ENCODE peak calls at places on chromosome 11, in eight cellular contexts. One of them, this sample, is unnamed.

GRCh38 chr11:103736986-103737622 is 299.3 kb upstream of the DDI1 start:
- DNase-seq in A549: no peak
- DNase-seq in right atrium auricular region: no peak
- DNase-seq in naive thymus-derived CD4-positive, alpha-beta T cell: no peak
- DNase-seq in uterus: no peak
- DNase-seq in spleen: no peak
- DNase-seq in effector memory CD4-positive, alpha-beta T cell: no peak
- DNase-seq in CD4-positive, alpha-beta T cell: no peak
- DNase-seq in this sample: no peak

GRCh38 chr11:117823294-117823940 is 1.1 kb downstream of the FXYD2 start:
- DNase-seq in A549: peak; percentile 25
- DNase-seq in right atrium auricular region: no peak
- DNase-seq in naive thymus-derived CD4-positive, alpha-beta T cell: no peak
- DNase-seq in uterus: peak; percentile 18
- DNase-seq in spleen: peak; percentile 79
- DNase-seq in effector memory CD4-positive, alpha-beta T cell: no peak
- DNase-seq in CD4-positive, alpha-beta T cell: no peak
- DNase-seq in this sample: peak; percentile 70

GRCh38 chr11:78715639-78716311 is 141.1 kb upstream of the NARS2 start:
- DNase-seq in A549: peak; percentile 65
- DNase-seq in right atrium auricular region: no peak
- DNase-seq in naive thymus-derived CD4-positive, alpha-beta T cell: no peak
- DNase-seq in uterus: no peak
- DNase-seq in spleen: no peak
- DNase-seq in effector memory CD4-positive, alpha-beta T cell: no peak
- DNase-seq in CD4-positive, alpha-beta T cell: peak; percentile 1
- DNase-seq in this sample: no peak

GRCh38 chr11:94151903-94152677 is 23.4 kb downstream of the PANX1 start:
- DNase-seq in A549: peak; percentile 62
- DNase-seq in right atrium auricular region: peak; percentile 74
- DNase-seq in naive thymus-derived CD4-positive, alpha-beta T cell: no peak
- DNase-seq in uterus: no peak
- DNase-seq in spleen: no peak
- DNase-seq in effector memory CD4-positive, alpha-beta T cell: no peak
- DNase-seq in CD4-positive, alpha-beta T cell: no peak
- DNase-seq in this sample: no peak

GRCh38 chr11:59615132-59615636 is 390 bp downstream of the OSBP start:
- DNase-seq in A549: peak; percentile 39
- DNase-seq in right atrium auricular region: peak; percentile 63
- DNase-seq in naive thymus-derived CD4-positive, alpha-beta T cell: no peak
- DNase-seq in uterus: peak; percentile 52
- DNase-seq in spleen: peak; percentile 92
- DNase-seq in effector memory CD4-positive, alpha-beta T cell: peak; percentile 61
- DNase-seq in CD4-positive, alpha-beta T cell: peak; percentile 68
- DNase-seq in this sample: peak; percentile 68

GRCh38 chr11:9109858-9110731 is 18.7 kb upstream of the SCUBE2 start:
- DNase-seq in A549: no peak
- DNase-seq in right atrium auricular region: no peak
- DNase-seq in naive thymus-derived CD4-positive, alpha-beta T cell: no peak
- DNase-seq in uterus: no peak
- DNase-seq in spleen: no peak
- DNase-seq in effector memory CD4-positive, alpha-beta T cell: no peak
- DNase-seq in CD4-positive, alpha-beta T cell: no peak
- DNase-seq in this sample: no peak

GRCh38 chr11:64224151-64224890 is 1.7 kb downstream of the TRPT1 start:
- DNase-seq in A549: no peak
- DNase-seq in right atrium auricular region: no peak
- DNase-seq in naive thymus-derived CD4-positive, alpha-beta T cell: no peak
- DNase-seq in uterus: peak; percentile 19
- DNase-seq in spleen: peak; percentile 84
- DNase-seq in effector memory CD4-positive, alpha-beta T cell: no peak
- DNase-seq in CD4-positive, alpha-beta T cell: no peak
- DNase-seq in this sample: no peak

GRCh38 chr11:520428-521178 is 13.6 kb upstream of the RNH1 start:
- DNase-seq in A549: no peak
- DNase-seq in right atrium auricular region: no peak
- DNase-seq in naive thymus-derived CD4-positive, alpha-beta T cell: no peak
- DNase-seq in uterus: no peak
- DNase-seq in spleen: no peak
- DNase-seq in effector memory CD4-positive, alpha-beta T cell: no peak
- DNase-seq in CD4-positive, alpha-beta T cell: no peak
- DNase-seq in this sample: no peak

GRCh38 chr11:34603129-34604001 is 17.5 kb upstream of the EHF start:
- DNase-seq in A549: no peak
- DNase-seq in right atrium auricular region: no peak
- DNase-seq in naive thymus-derived CD4-positive, alpha-beta T cell: no peak
- DNase-seq in uterus: no peak
- DNase-seq in spleen: no peak
- DNase-seq in effector memory CD4-positive, alpha-beta T cell: no peak
- DNase-seq in CD4-positive, alpha-beta T cell: no peak
- DNase-seq in this sample: no peak

GRCh38 chr11:76700177-76701100 is 29.9 kb upstream of the LRRC32 start:
- DNase-seq in A549: peak; percentile 64
- DNase-seq in right atrium auricular region: no peak
- DNase-seq in naive thymus-derived CD4-positive, alpha-beta T cell: no peak
- DNase-seq in uterus: peak; percentile 82
- DNase-seq in spleen: peak; percentile 49
- DNase-seq in effector memory CD4-positive, alpha-beta T cell: no peak
- DNase-seq in CD4-positive, alpha-beta T cell: no peak
- DNase-seq in this sample: no peak

GRCh38 chr11:29623144-29623722 is 393.6 kb downstream of the KCNA4 start:
- DNase-seq in A549: no peak
- DNase-seq in right atrium auricular region: no peak
- DNase-seq in naive thymus-derived CD4-positive, alpha-beta T cell: no peak
- DNase-seq in uterus: no peak
- DNase-seq in spleen: no peak
- DNase-seq in effector memory CD4-positive, alpha-beta T cell: no peak
- DNase-seq in CD4-positive, alpha-beta T cell: no peak
- DNase-seq in this sample: no peak

GRCh38 chr11:69832561-69833413 is 13.6 kb upstream of the FGF3 start:
- DNase-seq in A549: no peak
- DNase-seq in right atrium auricular region: no peak
- DNase-seq in naive thymus-derived CD4-positive, alpha-beta T cell: no peak
- DNase-seq in uterus: no peak
- DNase-seq in spleen: peak; percentile 32
- DNase-seq in effector memory CD4-positive, alpha-beta T cell: no peak
- DNase-seq in CD4-positive, alpha-beta T cell: no peak
- DNase-seq in this sample: no peak

GRCh38 chr11:66015094-66015881 is 3.5 kb downstream of the CST6 start:
- DNase-seq in A549: no peak
- DNase-seq in right atrium auricular region: no peak
- DNase-seq in naive thymus-derived CD4-positive, alpha-beta T cell: no peak
- DNase-seq in uterus: no peak
- DNase-seq in spleen: no peak
- DNase-seq in effector memory CD4-positive, alpha-beta T cell: no peak
- DNase-seq in CD4-positive, alpha-beta T cell: no peak
- DNase-seq in this sample: no peak

GRCh38 chr11:46377831-46378230 is 3.6 kb upstream of the MDK start:
- DNase-seq in A549: no peak
- DNase-seq in right atrium auricular region: no peak
- DNase-seq in naive thymus-derived CD4-positive, alpha-beta T cell: no peak
- DNase-seq in uterus: no peak
- DNase-seq in spleen: no peak
- DNase-seq in effector memory CD4-positive, alpha-beta T cell: no peak
- DNase-seq in CD4-positive, alpha-beta T cell: no peak
- DNase-seq in this sample: no peak

GRCh38 chr11:67423891-67424613 is 4.2 kb upstream of the RPS6KB2 start:
- DNase-seq in A549: no peak
- DNase-seq in right atrium auricular region: no peak
- DNase-seq in naive thymus-derived CD4-positive, alpha-beta T cell: no peak
- DNase-seq in uterus: no peak
- DNase-seq in spleen: no peak
- DNase-seq in effector memory CD4-positive, alpha-beta T cell: no peak
- DNase-seq in CD4-positive, alpha-beta T cell: no peak
- DNase-seq in this sample: no peak

GRCh38 chr11:103541186-103541795 is 432.1 kb downstream of the DYNC2H1 start:
- DNase-seq in A549: peak; percentile 38
- DNase-seq in right atrium auricular region: no peak
- DNase-seq in naive thymus-derived CD4-positive, alpha-beta T cell: no peak
- DNase-seq in uterus: no peak
- DNase-seq in spleen: no peak
- DNase-seq in effector memory CD4-positive, alpha-beta T cell: no peak
- DNase-seq in CD4-positive, alpha-beta T cell: no peak
- DNase-seq in this sample: no peak

GRCh38 chr11:115869780-115870431 is 365.7 kb upstream of the CADM1 start:
- DNase-seq in A549: peak; percentile 7
- DNase-seq in right atrium auricular region: no peak
- DNase-seq in naive thymus-derived CD4-positive, alpha-beta T cell: no peak
- DNase-seq in uterus: no peak
- DNase-seq in spleen: no peak
- DNase-seq in effector memory CD4-positive, alpha-beta T cell: no peak
- DNase-seq in CD4-positive, alpha-beta T cell: no peak
- DNase-seq in this sample: no peak

GRCh38 chr11:12199231-12199948 is 89.0 kb downstream of the MICAL2 start:
- DNase-seq in A549: no peak
- DNase-seq in right atrium auricular region: no peak
- DNase-seq in naive thymus-derived CD4-positive, alpha-beta T cell: no peak
- DNase-seq in uterus: no peak
- DNase-seq in spleen: no peak
- DNase-seq in effector memory CD4-positive, alpha-beta T cell: no peak
- DNase-seq in CD4-positive, alpha-beta T cell: no peak
- DNase-seq in this sample: no peak

GRCh38 chr11:15923169-15923568 is 433.2 kb downstream of the SOX6 start:
- DNase-seq in A549: no peak
- DNase-seq in right atrium auricular region: no peak
- DNase-seq in naive thymus-derived CD4-positive, alpha-beta T cell: no peak
- DNase-seq in uterus: no peak
- DNase-seq in spleen: no peak
- DNase-seq in effector memory CD4-positive, alpha-beta T cell: no peak
- DNase-seq in CD4-positive, alpha-beta T cell: no peak
- DNase-seq in this sample: no peak

GRCh38 chr11:15970506-15971214 is 385.7 kb downstream of the SOX6 start:
- DNase-seq in A549: no peak
- DNase-seq in right atrium auricular region: no peak
- DNase-seq in naive thymus-derived CD4-positive, alpha-beta T cell: no peak
- DNase-seq in uterus: no peak
- DNase-seq in spleen: no peak
- DNase-seq in effector memory CD4-positive, alpha-beta T cell: no peak
- DNase-seq in CD4-positive, alpha-beta T cell: no peak
- DNase-seq in this sample: no peak

GRCh38 chr11:93740031-93740801 is 1.1 kb downstream of the TAF1D start:
- DNase-seq in A549: peak; percentile 25
- DNase-seq in right atrium auricular region: no peak
- DNase-seq in naive thymus-derived CD4-positive, alpha-beta T cell: no peak
- DNase-seq in uterus: no peak
- DNase-seq in spleen: peak; percentile 78
- DNase-seq in effector memory CD4-positive, alpha-beta T cell: peak; percentile 8
- DNase-seq in CD4-positive, alpha-beta T cell: peak; percentile 6
- DNase-seq in this sample: no peak

GRCh38 chr11:17846852-17847453 is 112.4 kb downstream of the KCNC1 start:
- DNase-seq in A549: peak; percentile 17
- DNase-seq in right atrium auricular region: no peak
- DNase-seq in naive thymus-derived CD4-positive, alpha-beta T cell: no peak
- DNase-seq in uterus: no peak
- DNase-seq in spleen: no peak
- DNase-seq in effector memory CD4-positive, alpha-beta T cell: no peak
- DNase-seq in CD4-positive, alpha-beta T cell: no peak
- DNase-seq in this sample: no peak

GRCh38 chr11:117600261-117600783 is 196.7 kb downstream of the DSCAML1 start:
- DNase-seq in A549: no peak
- DNase-seq in right atrium auricular region: no peak
- DNase-seq in naive thymus-derived CD4-positive, alpha-beta T cell: no peak
- DNase-seq in uterus: no peak
- DNase-seq in spleen: no peak
- DNase-seq in effector memory CD4-positive, alpha-beta T cell: no peak
- DNase-seq in CD4-positive, alpha-beta T cell: no peak
- DNase-seq in this sample: no peak

GRCh38 chr11:22244986-22245592 is 52.2 kb downstream of the ANO5 start:
- DNase-seq in A549: peak; percentile 45
- DNase-seq in right atrium auricular region: peak; percentile 62
- DNase-seq in naive thymus-derived CD4-positive, alpha-beta T cell: no peak
- DNase-seq in uterus: no peak
- DNase-seq in spleen: no peak
- DNase-seq in effector memory CD4-positive, alpha-beta T cell: no peak
- DNase-seq in CD4-positive, alpha-beta T cell: no peak
- DNase-seq in this sample: no peak

GRCh38 chr11:45262900-45263299 is 23.2 kb downstream of the SYT13 start:
- DNase-seq in A549: no peak
- DNase-seq in right atrium auricular region: no peak
- DNase-seq in naive thymus-derived CD4-positive, alpha-beta T cell: no peak
- DNase-seq in uterus: no peak
- DNase-seq in spleen: no peak
- DNase-seq in effector memory CD4-positive, alpha-beta T cell: no peak
- DNase-seq in CD4-positive, alpha-beta T cell: no peak
- DNase-seq in this sample: no peak

GRCh38 chr11:48683226-48683720 is 194.7 kb downstream of the OR4A47 start:
- DNase-seq in A549: no peak
- DNase-seq in right atrium auricular region: no peak
- DNase-seq in naive thymus-derived CD4-positive, alpha-beta T cell: no peak
- DNase-seq in uterus: no peak
- DNase-seq in spleen: peak; percentile 16
- DNase-seq in effector memory CD4-positive, alpha-beta T cell: no peak
- DNase-seq in CD4-positive, alpha-beta T cell: no peak
- DNase-seq in this sample: no peak
- H3K9me3 ChIP-seq in A549: no peaks in the 10 kb centered on the region
- H3K9me3 ChIP-seq in right atrium auricular region: peaks cover 25% of the 10 kb centered on the region
- H3K9me3 ChIP-seq in naive thymus-derived CD4-positive, alpha-beta T cell: no peaks in the 10 kb centered on the region
- H3K9me3 ChIP-seq in uterus: peaks cover 3% of the 10 kb centered on the region
- H3K9me3 ChIP-seq in spleen: peaks cover 2% of the 10 kb centered on the region
- H3K9me3 ChIP-seq in effector memory CD4-positive, alpha-beta T cell: no peaks in the 10 kb centered on the region
- H3K9me3 ChIP-seq in CD4-positive, alpha-beta T cell: peaks cover 13% of the 10 kb centered on the region
- H3K9me3 ChIP-seq in this sample: no peaks in the 10 kb centered on the region

GRCh38 chr11:55457641-55458040 is 89.9 kb downstream of the OR4A15 start:
- DNase-seq in A549: no peak
- DNase-seq in right atrium auricular region: no peak
- DNase-seq in naive thymus-derived CD4-positive, alpha-beta T cell: no peak
- DNase-seq in uterus: no peak
- DNase-seq in spleen: no peak
- DNase-seq in effector memory CD4-positive, alpha-beta T cell: no peak
- DNase-seq in CD4-positive, alpha-beta T cell: no peak
- DNase-seq in this sample: no peak
- H3K9me3 ChIP-seq in A549: peaks cover 3% of the 10 kb centered on the region
- H3K9me3 ChIP-seq in right atrium auricular region: no peaks in the 10 kb centered on the region
- H3K9me3 ChIP-seq in naive thymus-derived CD4-positive, alpha-beta T cell: no peaks in the 10 kb centered on the region
- H3K9me3 ChIP-seq in uterus: no peaks in the 10 kb centered on the region
- H3K9me3 ChIP-seq in spleen: no peaks in the 10 kb centered on the region
- H3K9me3 ChIP-seq in effector memory CD4-positive, alpha-beta T cell: no peaks in the 10 kb centered on the region
- H3K9me3 ChIP-seq in CD4-positive, alpha-beta T cell: no peaks in the 10 kb centered on the region
- H3K9me3 ChIP-seq in this sample: no peaks in the 10 kb centered on the region

DNA sequence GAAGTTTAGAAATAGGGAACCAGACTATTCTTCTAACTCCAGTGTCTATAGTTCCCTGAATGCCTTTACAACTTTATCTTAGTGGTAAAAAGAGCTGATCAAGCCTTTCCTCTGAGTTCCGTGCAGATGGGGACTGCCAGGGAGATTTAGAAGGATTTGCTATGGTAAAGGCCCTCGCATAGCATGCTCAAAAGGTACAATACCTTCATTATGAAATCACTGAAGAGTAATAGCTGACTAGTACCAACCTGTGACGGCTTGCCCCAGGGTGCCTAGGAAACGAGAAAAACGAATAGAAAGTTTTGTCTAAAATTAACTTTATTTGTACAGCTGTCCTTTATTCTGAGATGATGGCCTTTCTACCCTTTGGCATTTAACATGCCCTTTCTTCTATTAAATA is 150.1 kb upstream of the ARHGAP42 start:
- DNase-seq in A549: no peak
- DNase-seq in right atrium auricular region: no peak
- DNase-seq in naive thymus-derived CD4-positive, alpha-beta T cell: no peak
- DNase-seq in uterus: no peak
- DNase-seq in spleen: no peak
- DNase-seq in effector memory CD4-positive, alpha-beta T cell: no peak
- DNase-seq in CD4-positive, alpha-beta T cell: no peak
- DNase-seq in this sample: no peak
- H3K9me3 ChIP-seq in A549: no peaks in the 10 kb centered on the region
- H3K9me3 ChIP-seq in right atrium auricular region: no peaks in the 10 kb centered on the region
- H3K9me3 ChIP-seq in naive thymus-derived CD4-positive, alpha-beta T cell: peaks cover 3% of the 10 kb centered on the region
- H3K9me3 ChIP-seq in uterus: no peaks in the 10 kb centered on the region
- H3K9me3 ChIP-seq in spleen: no peaks in the 10 kb centered on the region
- H3K9me3 ChIP-seq in effector memory CD4-positive, alpha-beta T cell: no peaks in the 10 kb centered on the region
- H3K9me3 ChIP-seq in CD4-positive, alpha-beta T cell: no peaks in the 10 kb centered on the region
- H3K9me3 ChIP-seq in this sample: no peaks in the 10 kb centered on the region

GRCh38 chr11:3368199-3368598 is 10.7 kb downstream of the ZNF195 start:
- DNase-seq in A549: no peak
- DNase-seq in right atrium auricular region: no peak
- DNase-seq in naive thymus-derived CD4-positive, alpha-beta T cell: no peak
- DNase-seq in uterus: no peak
- DNase-seq in spleen: no peak
- DNase-seq in effector memory CD4-positive, alpha-beta T cell: no peak
- DNase-seq in CD4-positive, alpha-beta T cell: no peak
- DNase-seq in this sample: no peak
- H3K9me3 ChIP-seq in A549: peaks cover 92% of the 10 kb centered on the region
- H3K9me3 ChIP-seq in right atrium auricular region: peaks cover 26% of the 10 kb centered on the region
- H3K9me3 ChIP-seq in naive thymus-derived CD4-positive, alpha-beta T cell: peaks cover 5% of the 10 kb centered on the region
- H3K9me3 ChIP-seq in uterus: peaks cover 4% of the 10 kb centered on the region
- H3K9me3 ChIP-seq in spleen: peaks cover 8% of the 10 kb centered on the region
- H3K9me3 ChIP-seq in effector memory CD4-positive, alpha-beta T cell: peaks cover 3% of the 10 kb centered on the region
- H3K9me3 ChIP-seq in CD4-positive, alpha-beta T cell: peaks cover 48% of the 10 kb centered on the region
- H3K9me3 ChIP-seq in this sample: peaks cover 14% of the 10 kb centered on the region

This sample was measured in CD8-positive, alpha-beta memory T cell.